ENCODE peak calls at places on chromosomes 13 and 19, in ten cellular contexts. C, U, N, D, A, X, B, S, Z and H are unnamed samples.

GRCh38 chr19:48571378-48572162 is 19.6 kb downstream of the SULT2B1 start:
- DNase-seq in C (no peak), U (no peak), N (no peak), D (no peak), A (no peak), X (no peak), B (no peak), S (no peak), Z (no peak), H (no peak)

GRCh38 chr19:3823345-3823704 is 37.1 kb upstream of the MATK start:
- DNase-seq in C (no peak), U (no peak), N (no peak), D (no peak), A (no peak), X (no peak), B (no peak), S (no peak), Z (no peak), H (no peak)

GRCh38 chr19:34996978-34997640 is 3.0 kb upstream of the GRAMD1A start:
- DNase-seq in C (no peak), U (no peak), N (no peak), D (no peak), A (no peak), X (no peak), B (peak; percentile 24), S (no peak), Z (no peak), H (no peak)

GRCh38 chr13:92589955-92590354 is 636.7 kb upstream of the GPC6 start:
- DNase-seq in C (no peak), U (no peak), N (no peak), D (no peak), A (no peak), X (no peak), B (no peak), S (no peak), Z (no peak), H (no peak)

GRCh38 chr19:56142087-56142787 is 1.1 kb downstream of the ZNF444 start:
- DNase-seq in C (no peak), U (peak; percentile 75), N (no peak), D (no peak), A (no peak), X (no peak), B (no peak), S (no peak), Z (no peak), H (no peak)

GRCh38 chr13:77820431-77821149 is 98.0 kb downstream of the EDNRB start:
- DNase-seq in C (no peak), U (peak; percentile 8), N (no peak), D (no peak), A (no peak), X (no peak), B (no peak), S (no peak), Z (no peak), H (no peak)

GRCh38 chr13:102729560-102730275 is 34.9 kb upstream of the METTL21C start:
- DNase-seq in C (no peak), U (peak; percentile 74), N (peak; percentile 19), D (peak; percentile 58), A (no peak), X (no peak), B (no peak), S (no peak), Z (no peak), H (no peak)

GRCh38 chr19:58569943-58570670 is 3.0 kb downstream of the MZF1 start:
- DNase-seq in C (no peak), U (no peak), N (no peak), D (no peak), A (no peak), X (no peak), B (peak; percentile 80), S (no peak), Z (no peak), H (no peak)